ENCODE peak calls at places on chromosomes 4 and X, in eight cellular contexts. One of them, this sample, is unnamed.

GRCh38 chrX:13254076-13254785 is 65.6 kb downstream of the ATXN3L start:
- DNase-seq in hepatocyte: peak
- DNase-seq in AG08396: no peak
- DNase-seq in HEK293T: no peak
- DNase-seq in fibroblast of lung: peak
- DNase-seq in OCI-LY7: peak
- DNase-seq in GM12892: no peak
- DNase-seq in NCI-H526 treated with DMSO at 0.1 percent for 48 hours: peak
- DNase-seq in this sample: no peak

GRCh38 chr4:78653655-78654054 is 102.1 kb downstream of the ANXA3 start:
- DNase-seq in fibroblast of lung: peak
- DNase-seq in hepatocyte: peak
- DNase-seq in NCI-H526 treated with DMSO at 0.1 percent for 48 hours: no peak
- DNase-seq in GM12892: no peak
- DNase-seq in AG08396: no peak
- DNase-seq in OCI-LY7: peak
- DNase-seq in HEK293T: peak
- DNase-seq in this sample: no peak

GRCh38 chrX:147699061-147699460 is 212.7 kb upstream of the FMR1 start:
- DNase-seq in fibroblast of lung: no peak
- DNase-seq in GM12892: no peak
- DNase-seq in HEK293T: peak
- DNase-seq in AG08396: no peak
- DNase-seq in OCI-LY7: no peak
- DNase-seq in hepatocyte: no peak
- DNase-seq in NCI-H526 treated with DMSO at 0.1 percent for 48 hours: no peak
- DNase-seq in this sample: no peak

GRCh38 chr4:39637572-39638357 is 900 bp downstream of the SMIM14 start:
- DNase-seq in AG08396: peak
- DNase-seq in fibroblast of lung: peak
- DNase-seq in HEK293T: peak
- DNase-seq in GM12892: no peak
- DNase-seq in NCI-H526 treated with DMSO at 0.1 percent for 48 hours: peak
- DNase-seq in hepatocyte: peak
- DNase-seq in OCI-LY7: no peak
- DNase-seq in this sample: peak

GRCh38 chr4:177220376-177220775 is 89.3 kb upstream of the NEIL3 start:
- DNase-seq in AG08396: peak
- DNase-seq in GM12892: no peak
- DNase-seq in hepatocyte: no peak
- DNase-seq in HEK293T: no peak
- DNase-seq in NCI-H526 treated with DMSO at 0.1 percent for 48 hours: no peak
- DNase-seq in OCI-LY7: no peak
- DNase-seq in fibroblast of lung: peak
- DNase-seq in this sample: no peak

GRCh38 chr4:185016946-185017797 is 1.1 kb upstream of the HELT start:
- DNase-seq in fibroblast of lung: peak
- DNase-seq in HEK293T: no peak
- DNase-seq in NCI-H526 treated with DMSO at 0.1 percent for 48 hours: no peak
- DNase-seq in GM12892: no peak
- DNase-seq in AG08396: no peak
- DNase-seq in hepatocyte: no peak
- DNase-seq in OCI-LY7: no peak
- DNase-seq in this sample: no peak

GRCh38 chr4:97656034-97656720 is 487.1 kb downstream of the STPG2 start:
- DNase-seq in HEK293T: no peak
- DNase-seq in fibroblast of lung: peak
- DNase-seq in AG08396: no peak
- DNase-seq in OCI-LY7: no peak
- DNase-seq in NCI-H526 treated with DMSO at 0.1 percent for 48 hours: no peak
- DNase-seq in hepatocyte: peak
- DNase-seq in GM12892: no peak
- DNase-seq in this sample: no peak

GRCh38 chr4:4889781-4890180 is 30.3 kb downstream of the MSX1 start:
- DNase-seq in GM12892: no peak
- DNase-seq in NCI-H526 treated with DMSO at 0.1 percent for 48 hours: no peak
- DNase-seq in fibroblast of lung: no peak
- DNase-seq in AG08396: no peak
- DNase-seq in OCI-LY7: no peak
- DNase-seq in HEK293T: no peak
- DNase-seq in hepatocyte: no peak
- DNase-seq in this sample: no peak

GRCh38 chr4:16532240-16532990 is 306.1 kb upstream of the TAPT1 start:
- DNase-seq in NCI-H526 treated with DMSO at 0.1 percent for 48 hours: no peak
- DNase-seq in fibroblast of lung: peak
- DNase-seq in OCI-LY7: no peak
- DNase-seq in AG08396: peak
- DNase-seq in GM12892: no peak
- DNase-seq in hepatocyte: peak
- DNase-seq in HEK293T: no peak
- DNase-seq in this sample: no peak

GRCh38 chrX:132488819-132489255 is at the start of gene MBNL3:
- DNase-seq in AG08396: peak
- DNase-seq in OCI-LY7: peak
- DNase-seq in GM12892: peak
- DNase-seq in hepatocyte: peak
- DNase-seq in HEK293T: peak
- DNase-seq in fibroblast of lung: peak
- DNase-seq in NCI-H526 treated with DMSO at 0.1 percent for 48 hours: peak
- DNase-seq in this sample: peak

GRCh38 chr4:15423285-15423711 is 4.5 kb upstream of the C1QTNF7 start:
- DNase-seq in GM12892: no peak
- DNase-seq in AG08396: no peak
- DNase-seq in NCI-H526 treated with DMSO at 0.1 percent for 48 hours: no peak
- DNase-seq in fibroblast of lung: no peak
- DNase-seq in OCI-LY7: no peak
- DNase-seq in hepatocyte: no peak
- DNase-seq in HEK293T: no peak
- DNase-seq in this sample: no peak

GRCh38 chr4:88283661-88284377 is 542 bp downstream of the PPM1K start:
- DNase-seq in hepatocyte: peak
- DNase-seq in GM12892: peak
- DNase-seq in OCI-LY7: peak
- DNase-seq in HEK293T: peak
- DNase-seq in fibroblast of lung: no peak
- DNase-seq in AG08396: peak
- DNase-seq in NCI-H526 treated with DMSO at 0.1 percent for 48 hours: peak
- DNase-seq in this sample: peak

GRCh38 chr4:7760228-7760627 is 179.4 kb downstream of the AFAP1 start:
- DNase-seq in OCI-LY7: no peak
- DNase-seq in GM12892: no peak
- DNase-seq in NCI-H526 treated with DMSO at 0.1 percent for 48 hours: no peak
- DNase-seq in fibroblast of lung: no peak
- DNase-seq in AG08396: no peak
- DNase-seq in HEK293T: no peak
- DNase-seq in hepatocyte: no peak
- DNase-seq in this sample: no peak

GRCh38 chr4:38242822-38243384 is 282.7 kb downstream of the PTTG2 start:
- DNase-seq in OCI-LY7: no peak
- DNase-seq in fibroblast of lung: no peak
- DNase-seq in hepatocyte: no peak
- DNase-seq in HEK293T: no peak
- DNase-seq in NCI-H526 treated with DMSO at 0.1 percent for 48 hours: no peak
- DNase-seq in AG08396: no peak
- DNase-seq in GM12892: no peak
- DNase-seq in this sample: peak

GRCh38 chr4:87009095-87009648 is 74.4 kb downstream of the AFF1 start:
- DNase-seq in HEK293T: no peak
- DNase-seq in GM12892: no peak
- DNase-seq in NCI-H526 treated with DMSO at 0.1 percent for 48 hours: no peak
- DNase-seq in AG08396: no peak
- DNase-seq in hepatocyte: no peak
- DNase-seq in fibroblast of lung: no peak
- DNase-seq in OCI-LY7: peak
- DNase-seq in this sample: no peak

GRCh38 chrX:154048398-154048797 is 28.7 kb upstream of the IRAK1 start:
- DNase-seq in AG08396: no peak
- DNase-seq in fibroblast of lung: no peak
- DNase-seq in GM12892: no peak
- DNase-seq in hepatocyte: no peak
- DNase-seq in OCI-LY7: no peak
- DNase-seq in HEK293T: no peak
- DNase-seq in NCI-H526 treated with DMSO at 0.1 percent for 48 hours: no peak
- DNase-seq in this sample: no peak

GRCh38 chrX:111837226-111837625 is 38.8 kb upstream of the TRPC5OS start:
- DNase-seq in HEK293T: no peak
- DNase-seq in OCI-LY7: no peak
- DNase-seq in fibroblast of lung: no peak
- DNase-seq in AG08396: no peak
- DNase-seq in GM12892: no peak
- DNase-seq in hepatocyte: no peak
- DNase-seq in NCI-H526 treated with DMSO at 0.1 percent for 48 hours: no peak
- DNase-seq in this sample: no peak

GRCh38 chrX:108070891-108071290 is 20.5 kb downstream of the PSMD10 start:
- DNase-seq in OCI-LY7: no peak
- DNase-seq in NCI-H526 treated with DMSO at 0.1 percent for 48 hours: no peak
- DNase-seq in fibroblast of lung: peak
- DNase-seq in AG08396: peak
- DNase-seq in GM12892: no peak
- DNase-seq in HEK293T: no peak
- DNase-seq in hepatocyte: no peak
- DNase-seq in this sample: no peak

GRCh38 chr4:46390353-46391058 is 578 bp upstream of the GABRA2 start:
- DNase-seq in fibroblast of lung: no peak
- DNase-seq in GM12892: no peak
- DNase-seq in AG08396: no peak
- DNase-seq in NCI-H526 treated with DMSO at 0.1 percent for 48 hours: no peak
- DNase-seq in HEK293T: no peak
- DNase-seq in OCI-LY7: no peak
- DNase-seq in hepatocyte: peak
- DNase-seq in this sample: no peak

GRCh38 chr4:137909910-137910309 is 332.2 kb downstream of the SLC7A11 start:
- DNase-seq in AG08396: no peak
- DNase-seq in OCI-LY7: no peak
- DNase-seq in HEK293T: peak
- DNase-seq in GM12892: no peak
- DNase-seq in fibroblast of lung: no peak
- DNase-seq in hepatocyte: peak
- DNase-seq in NCI-H526 treated with DMSO at 0.1 percent for 48 hours: no peak
- DNase-seq in this sample: no peak

GRCh38 chr4:13980317-13980716 is 352.8 kb upstream of the BOD1L1 start:
- DNase-seq in hepatocyte: peak
- DNase-seq in fibroblast of lung: peak
- DNase-seq in HEK293T: no peak
- DNase-seq in NCI-H526 treated with DMSO at 0.1 percent for 48 hours: no peak
- DNase-seq in OCI-LY7: no peak
- DNase-seq in GM12892: no peak
- DNase-seq in AG08396: peak
- DNase-seq in this sample: no peak

GRCh38 chrX:1361275-1361674 is 24.7 kb downstream of the IL3RA start:
- DNase-seq in GM12892: no peak
- DNase-seq in AG08396: no peak
- DNase-seq in hepatocyte: no peak
- DNase-seq in OCI-LY7: no peak
- DNase-seq in NCI-H526 treated with DMSO at 0.1 percent for 48 hours: no peak
- DNase-seq in HEK293T: no peak
- DNase-seq in fibroblast of lung: no peak
- DNase-seq in this sample: no peak

GRCh38 chr4:169033660-169034059 is 23.6 kb upstream of the CBR4 start:
- DNase-seq in OCI-LY7: no peak
- DNase-seq in GM12892: no peak
- DNase-seq in fibroblast of lung: no peak
- DNase-seq in AG08396: no peak
- DNase-seq in NCI-H526 treated with DMSO at 0.1 percent for 48 hours: no peak
- DNase-seq in hepatocyte: no peak
- DNase-seq in HEK293T: peak
- DNase-seq in this sample: no peak

GRCh38 chrX:98194036-98194435 is 1310.3 kb downstream of the RPA4 start:
- DNase-seq in HEK293T: no peak
- DNase-seq in hepatocyte: no peak
- DNase-seq in NCI-H526 treated with DMSO at 0.1 percent for 48 hours: no peak
- DNase-seq in OCI-LY7: peak
- DNase-seq in GM12892: no peak
- DNase-seq in AG08396: no peak
- DNase-seq in fibroblast of lung: no peak
- DNase-seq in this sample: no peak

GRCh38 chr4:7761720-7762119 is 177.9 kb downstream of the AFAP1 start:
- DNase-seq in HEK293T: peak
- DNase-seq in AG08396: peak
- DNase-seq in fibroblast of lung: peak
- DNase-seq in NCI-H526 treated with DMSO at 0.1 percent for 48 hours: peak
- DNase-seq in OCI-LY7: peak
- DNase-seq in hepatocyte: peak
- DNase-seq in GM12892: peak
- DNase-seq in this sample: peak

GRCh38 chr4:133320576-133321170 is 171.6 kb downstream of the PCDH10 start:
- DNase-seq in GM12892: no peak
- DNase-seq in NCI-H526 treated with DMSO at 0.1 percent for 48 hours: peak
- DNase-seq in fibroblast of lung: peak
- DNase-seq in hepatocyte: peak
- DNase-seq in AG08396: peak
- DNase-seq in OCI-LY7: peak
- DNase-seq in HEK293T: peak
- DNase-seq in this sample: no peak

GRCh38 chrX:2714551-2714950 is 23.5 kb downstream of the CD99 start:
- DNase-seq in GM12892: no peak
- DNase-seq in hepatocyte: no peak
- DNase-seq in fibroblast of lung: no peak
- DNase-seq in HEK293T: no peak
- DNase-seq in NCI-H526 treated with DMSO at 0.1 percent for 48 hours: no peak
- DNase-seq in OCI-LY7: peak
- DNase-seq in AG08396: no peak
- DNase-seq in this sample: no peak

GRCh38 chr4:90582087-90582486 is 454.9 kb downstream of the CCSER1 start:
- DNase-seq in HEK293T: no peak
- DNase-seq in GM12892: no peak
- DNase-seq in hepatocyte: no peak
- DNase-seq in fibroblast of lung: no peak
- DNase-seq in OCI-LY7: no peak
- DNase-seq in NCI-H526 treated with DMSO at 0.1 percent for 48 hours: no peak
- DNase-seq in AG08396: no peak
- DNase-seq in this sample: no peak

GRCh38 chrX:26788402-26788998 is 572.5 kb downstream of the MAGEB5 start:
- DNase-seq in fibroblast of lung: peak
- DNase-seq in OCI-LY7: no peak
- DNase-seq in AG08396: no peak
- DNase-seq in GM12892: no peak
- DNase-seq in NCI-H526 treated with DMSO at 0.1 percent for 48 hours: no peak
- DNase-seq in HEK293T: no peak
- DNase-seq in hepatocyte: no peak
- DNase-seq in this sample: no peak

GRCh38 chr4:168569066-168569908 is 72.4 kb downstream of the PALLD start:
- DNase-seq in hepatocyte: peak
- DNase-seq in fibroblast of lung: no peak
- DNase-seq in OCI-LY7: no peak
- DNase-seq in NCI-H526 treated with DMSO at 0.1 percent for 48 hours: peak
- DNase-seq in HEK293T: peak
- DNase-seq in AG08396: no peak
- DNase-seq in GM12892: no peak
- DNase-seq in this sample: no peak

GRCh38 chr4:119833611-119834010 is 205.0 kb upstream of the PDE5A start:
- DNase-seq in GM12892: no peak
- DNase-seq in OCI-LY7: no peak
- DNase-seq in hepatocyte: no peak
- DNase-seq in AG08396: no peak
- DNase-seq in fibroblast of lung: no peak
- DNase-seq in HEK293T: no peak
- DNase-seq in NCI-H526 treated with DMSO at 0.1 percent for 48 hours: no peak
- DNase-seq in this sample: no peak

GRCh38 chrX:19127649-19128168 is 5.4 kb upstream of the ADGRG2 start:
- DNase-seq in HEK293T: no peak
- DNase-seq in hepatocyte: no peak
- DNase-seq in NCI-H526 treated with DMSO at 0.1 percent for 48 hours: no peak
- DNase-seq in fibroblast of lung: peak
- DNase-seq in AG08396: no peak
- DNase-seq in OCI-LY7: no peak
- DNase-seq in GM12892: no peak
- DNase-seq in this sample: no peak

GRCh38 chrX:65924938-65925507 is 114.9 kb downstream of the VSIG4 start:
- DNase-seq in fibroblast of lung: no peak
- DNase-seq in AG08396: no peak
- DNase-seq in GM12892: no peak
- DNase-seq in HEK293T: no peak
- DNase-seq in OCI-LY7: no peak
- DNase-seq in hepatocyte: no peak
- DNase-seq in NCI-H526 treated with DMSO at 0.1 percent for 48 hours: no peak
- DNase-seq in this sample: no peak

GRCh38 chr4:114005569-114006442 is 26.4 kb upstream of the ARSJ start:
- DNase-seq in fibroblast of lung: peak
- DNase-seq in NCI-H526 treated with DMSO at 0.1 percent for 48 hours: no peak
- DNase-seq in hepatocyte: no peak
- DNase-seq in AG08396: peak
- DNase-seq in GM12892: no peak
- DNase-seq in HEK293T: no peak
- DNase-seq in OCI-LY7: no peak
- DNase-seq in this sample: peak